ENCODE peak calls at places on chromosomes 13 and 19, in four cellular contexts. One of them, this sample, is unnamed.

GRCh38 chr13:114313061-114313860 is 1.0 kb upstream of the CHAMP1 start:
- DNase-seq in body of pancreas: no peak
- DNase-seq in ascending aorta: no peak
- DNase-seq in uterus: no peak
- DNase-seq in this sample: no peak

GRCh38 chr13:69595181-69595580 is 512.4 kb upstream of the ATXN8OS start:
- DNase-seq in body of pancreas: no peak
- DNase-seq in ascending aorta: no peak
- DNase-seq in uterus: no peak
- DNase-seq in this sample: no peak

GRCh38 chr13:42258747-42259146 is 13.2 kb upstream of the AKAP11 start:
- DNase-seq in body of pancreas: no peak
- DNase-seq in ascending aorta: no peak
- DNase-seq in uterus: no peak
- DNase-seq in this sample: peak; percentile 9

GRCh38 chr13:113461022-113461751 is 7.9 kb upstream of the ADPRHL1 start:
- DNase-seq in body of pancreas: no peak
- DNase-seq in ascending aorta: no peak
- DNase-seq in uterus: no peak
- DNase-seq in this sample: no peak

GRCh38 chr19:29625316-29625715 is 19.2 kb downstream of the POP4 start:
- DNase-seq in body of pancreas: peak; percentile 65
- DNase-seq in ascending aorta: no peak
- DNase-seq in uterus: no peak
- DNase-seq in this sample: no peak

GRCh38 chr19:33497778-33498175 is 23.8 kb downstream of the PEPD start:
- DNase-seq in body of pancreas: no peak
- DNase-seq in ascending aorta: no peak
- DNase-seq in uterus: no peak
- DNase-seq in this sample: no peak

GRCh38 chr13:24073657-24074056 is 86.9 kb upstream of the SPATA13 start:
- DNase-seq in body of pancreas: no peak
- DNase-seq in ascending aorta: no peak
- DNase-seq in uterus: no peak
- DNase-seq in this sample: no peak

GRCh38 chr19:41351339-41352245 is 2.1 kb downstream of the TGFB1 start:
- DNase-seq in body of pancreas: peak; percentile 55
- DNase-seq in ascending aorta: peak; percentile 67
- DNase-seq in uterus: peak; percentile 67
- DNase-seq in this sample: peak; percentile 41

GRCh38 chr19:10419646-10420443 is 493 bp upstream of the PDE4A start:
- DNase-seq in body of pancreas: no peak
- DNase-seq in ascending aorta: no peak
- DNase-seq in uterus: no peak
- DNase-seq in this sample: peak; percentile 99

GRCh38 chr13:104586010-104586746 is 1520.0 kb upstream of the SLC10A2 start:
- DNase-seq in body of pancreas: peak; percentile 67
- DNase-seq in ascending aorta: no peak
- DNase-seq in uterus: no peak
- DNase-seq in this sample: no peak

GRCh38 chr13:101115762-101116161 is 300.5 kb downstream of the NALCN start:
- DNase-seq in body of pancreas: no peak
- DNase-seq in ascending aorta: no peak
- DNase-seq in uterus: no peak
- DNase-seq in this sample: no peak

GRCh38 chr13:43872181-43872580 is 7.4 kb downstream of the CCDC122 start:
- DNase-seq in body of pancreas: no peak
- DNase-seq in ascending aorta: no peak
- DNase-seq in uterus: no peak
- DNase-seq in this sample: no peak

GRCh38 chr19:48466571-48467325 is 2.4 kb upstream of the CYTH2 start:
- DNase-seq in body of pancreas: no peak
- DNase-seq in ascending aorta: no peak
- DNase-seq in uterus: no peak
- DNase-seq in this sample: peak; percentile 76

GRCh38 chr13:113532156-113532806 is 41.8 kb upstream of the DCUN1D2 start:
- DNase-seq in body of pancreas: no peak
- DNase-seq in ascending aorta: no peak
- DNase-seq in uterus: no peak
- DNase-seq in this sample: no peak

GRCh38 chr19:9857920-9858746 is 23.0 kb downstream of the PIN1 start:
- DNase-seq in body of pancreas: no peak
- DNase-seq in ascending aorta: no peak
- DNase-seq in uterus: no peak
- DNase-seq in this sample: no peak

GRCh38 chr13:50125556-50126377 is 110.5 kb downstream of the KCNRG start:
- DNase-seq in body of pancreas: peak; percentile 97
- DNase-seq in ascending aorta: peak; percentile 75
- DNase-seq in uterus: peak; percentile 92
- DNase-seq in this sample: peak; percentile 82

GRCh38 chr13:95559100-95559499 is 6.6 kb downstream of the CLDN10 start:
- DNase-seq in body of pancreas: no peak
- DNase-seq in ascending aorta: no peak
- DNase-seq in uterus: no peak
- DNase-seq in this sample: no peak

GRCh38 chr19:33916792-33917191 is 120.1 kb downstream of the KCTD15 start:
- DNase-seq in body of pancreas: no peak
- DNase-seq in ascending aorta: no peak
- DNase-seq in uterus: no peak
- DNase-seq in this sample: no peak

GRCh38 chr19:31350693-31351211 is 1.5 kb upstream of the TSHZ3 start:
- DNase-seq in body of pancreas: peak; percentile 62
- DNase-seq in ascending aorta: no peak
- DNase-seq in uterus: peak; percentile 48
- DNase-seq in this sample: peak; percentile 35
- H3K27ac ChIP-seq in body of pancreas: peak overlapping the region; percentile 57
- H3K27ac ChIP-seq in ascending aorta: peak overlapping the region; percentile 90
- H3K27ac ChIP-seq in uterus: peak overlapping the region; percentile 99
- H3K27ac ChIP-seq in this sample: peak overlapping the region; percentile 72

DNA sequence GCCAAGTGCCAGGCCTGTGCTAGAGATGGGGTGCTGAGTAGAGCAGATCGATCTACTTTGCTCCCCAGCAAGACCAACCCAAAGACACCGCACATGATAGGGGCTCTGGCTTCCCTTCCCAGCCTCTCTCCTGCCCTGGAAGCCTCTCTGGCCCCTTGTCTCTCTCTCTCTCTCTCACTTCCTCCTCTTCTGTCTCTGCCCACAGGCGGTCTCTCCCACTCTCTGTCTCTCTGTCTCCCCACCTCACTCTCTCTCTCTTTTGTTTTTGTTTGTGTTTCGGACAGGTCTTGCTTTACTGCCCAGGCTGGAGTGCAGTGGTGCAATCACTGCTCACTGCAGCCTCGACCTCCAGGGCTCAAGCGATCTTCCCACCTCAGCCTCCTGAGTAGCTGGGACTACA is 1.3 kb downstream of the SELENOV start:
- DNase-seq in body of pancreas: no peak
- DNase-seq in ascending aorta: no peak
- DNase-seq in uterus: no peak
- DNase-seq in this sample: no peak
- H3K27me3 ChIP-seq in body of pancreas: no peaks in the 10 kb centered on the region
- H3K27me3 ChIP-seq in ascending aorta: peaks cover 16% of the 10 kb centered on the region
- H3K27me3 ChIP-seq in uterus: peaks cover 11% of the 10 kb centered on the region
- H3K27me3 ChIP-seq in this sample: no peaks in the 10 kb centered on the region

GRCh38 chr19:3983936-3984583 is 1.2 kb downstream of the EEF2 start:
- DNase-seq in body of pancreas: no peak
- DNase-seq in ascending aorta: no peak
- DNase-seq in uterus: no peak
- DNase-seq in this sample: no peak

GRCh38 chr19:3981373-3981735 is 3.9 kb downstream of the EEF2 start:
- DNase-seq in body of pancreas: no peak
- DNase-seq in ascending aorta: no peak
- DNase-seq in uterus: no peak
- DNase-seq in this sample: no peak

GRCh38 chr19:3983542-3983914 is 1.7 kb downstream of the EEF2 start:
- DNase-seq in body of pancreas: no peak
- DNase-seq in ascending aorta: no peak
- DNase-seq in uterus: no peak
- DNase-seq in this sample: no peak

GRCh38 chr19:3981736-3982681 is 3.3 kb downstream of the EEF2 start:
- DNase-seq in body of pancreas: no peak
- DNase-seq in ascending aorta: no peak
- DNase-seq in uterus: no peak
- DNase-seq in this sample: no peak

DNA sequence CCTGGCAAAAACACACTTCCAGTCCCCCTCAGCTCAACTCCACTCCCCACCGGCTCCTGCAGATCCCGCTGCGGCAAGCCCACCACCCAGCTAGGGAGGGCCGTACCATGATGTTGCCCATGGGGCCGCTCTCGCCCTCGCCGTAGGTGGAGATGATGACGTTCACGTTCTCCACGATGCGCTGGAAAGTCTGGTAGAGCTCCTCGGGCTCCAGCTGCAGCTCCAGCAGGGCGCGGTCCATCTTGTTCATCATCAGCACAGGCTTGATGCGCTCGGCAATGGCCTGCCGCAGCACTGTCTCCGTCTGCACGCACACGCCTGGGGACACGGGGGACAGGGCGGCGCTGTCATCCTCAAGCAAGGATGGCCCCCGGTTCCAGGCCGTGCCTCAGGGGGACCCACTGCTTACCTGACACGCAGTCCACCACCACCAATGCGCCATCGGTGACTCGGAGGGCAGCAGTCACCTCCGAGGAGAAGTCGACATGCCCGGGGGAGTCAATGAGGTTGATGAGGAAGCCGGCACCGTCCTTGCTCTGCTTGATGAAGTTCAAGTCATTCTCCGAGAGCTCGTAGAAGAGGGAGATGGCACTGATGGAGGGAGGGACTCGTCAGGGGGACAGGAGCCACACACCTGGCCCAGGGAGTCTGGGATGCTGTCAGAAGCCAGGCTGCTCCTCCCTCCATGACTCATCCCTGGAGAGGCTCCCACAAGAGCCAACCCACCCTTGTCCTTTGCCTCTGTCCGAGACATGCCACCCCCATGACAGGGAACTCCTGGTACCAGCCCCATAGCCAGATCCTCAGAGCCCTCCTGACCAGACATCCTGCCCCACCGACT is 2.3 kb downstream of the EEF2 start:
- DNase-seq in body of pancreas: no peak
- DNase-seq in ascending aorta: no peak
- DNase-seq in uterus: no peak
- DNase-seq in this sample: no peak
- H3K27ac ChIP-seq in body of pancreas: no peak overlapping the region
- H3K27ac ChIP-seq in ascending aorta: peak overlapping the region; percentile 98
- H3K27ac ChIP-seq in uterus: peak overlapping the region; percentile 96
- H3K27ac ChIP-seq in this sample: peak overlapping the region; percentile 95

DNA sequence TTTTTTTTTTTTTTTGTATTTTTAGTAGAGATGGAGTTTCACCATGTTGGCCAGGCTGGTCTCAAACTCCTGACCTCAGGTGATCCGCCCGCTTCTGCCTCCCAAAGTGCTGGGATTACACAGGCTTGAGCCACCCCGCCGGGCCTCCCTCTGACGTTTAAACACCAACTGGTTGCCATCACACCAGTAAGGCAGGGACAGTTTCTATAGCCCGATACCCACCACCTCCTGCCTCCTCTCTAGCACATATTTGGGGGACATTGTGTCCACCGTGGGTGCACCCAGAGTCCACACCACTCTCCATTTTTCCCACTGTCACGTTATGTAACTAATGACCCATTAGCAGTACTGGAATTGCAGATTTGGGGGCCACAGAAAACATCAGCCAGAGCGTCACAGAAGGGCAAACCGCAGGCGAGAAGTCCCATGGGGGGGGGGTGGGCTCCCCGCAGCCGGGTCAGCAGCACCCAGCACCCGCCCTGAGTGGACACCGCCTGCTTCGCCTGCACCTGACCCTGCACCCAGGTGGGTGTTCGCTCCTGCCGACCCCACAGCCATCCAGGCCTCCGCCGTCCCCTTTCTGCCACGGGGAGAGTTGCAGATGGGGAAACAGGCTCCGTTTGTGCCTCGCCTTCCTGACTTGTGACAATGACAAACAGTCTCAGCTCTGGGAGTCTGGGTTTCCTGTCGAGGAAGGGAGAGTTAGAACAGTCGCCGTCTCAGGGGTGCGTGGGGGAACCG is 3.6 kb downstream of the ONECUT3 start:
- DNase-seq in body of pancreas: no peak
- DNase-seq in ascending aorta: no peak
- DNase-seq in uterus: no peak
- DNase-seq in this sample: no peak
- H3K27me3 ChIP-seq in body of pancreas: no peaks in the 10 kb centered on the region
- H3K27me3 ChIP-seq in ascending aorta: peaks cover 43% of the 10 kb centered on the region
- H3K27me3 ChIP-seq in uterus: peaks cover 10% of the 10 kb centered on the region
- H3K27me3 ChIP-seq in this sample: peaks cover 86% of the 10 kb centered on the region

GRCh38 chr13:30138511-30138910 is 168.8 kb downstream of the KATNAL1 start:
- DNase-seq in body of pancreas: no peak
- DNase-seq in ascending aorta: no peak
- DNase-seq in uterus: no peak
- DNase-seq in this sample: no peak
- H3K27ac ChIP-seq in body of pancreas: no peak overlapping the region
- H3K27ac ChIP-seq in ascending aorta: no peak overlapping the region
- H3K27ac ChIP-seq in uterus: no peak overlapping the region
- H3K27ac ChIP-seq in this sample: no peak overlapping the region

GRCh38 chr19:46413262-46414031 is at the start of gene CCDC8:
- DNase-seq in body of pancreas: peak; percentile 96
- DNase-seq in ascending aorta: no peak
- DNase-seq in uterus: peak; percentile 95
- DNase-seq in this sample: no peak
- H3K27me3 ChIP-seq in body of pancreas: no peaks in the 10 kb centered on the region
- H3K27me3 ChIP-seq in ascending aorta: no peaks in the 10 kb centered on the region
- H3K27me3 ChIP-seq in uterus: no peaks in the 10 kb centered on the region
- H3K27me3 ChIP-seq in this sample: no peaks in the 10 kb centered on the region

GRCh38 chr13:98496966-98497365 is 79.9 kb downstream of the STK24 start:
- DNase-seq in body of pancreas: no peak
- DNase-seq in ascending aorta: no peak
- DNase-seq in uterus: no peak
- DNase-seq in this sample: no peak
- H3K27ac ChIP-seq in body of pancreas: no peak overlapping the region
- H3K27ac ChIP-seq in ascending aorta: no peak overlapping the region
- H3K27ac ChIP-seq in uterus: peak overlapping the region; percentile 56
- H3K27ac ChIP-seq in this sample: no peak overlapping the region

GRCh38 chr19:840519-841206 is at the start of gene PRTN3:
- DNase-seq in body of pancreas: no peak
- DNase-seq in ascending aorta: no peak
- DNase-seq in uterus: no peak
- DNase-seq in this sample: no peak

GRCh38 chr19:845707-846481 is 5.1 kb downstream of the PRTN3 start:
- DNase-seq in body of pancreas: no peak
- DNase-seq in ascending aorta: no peak
- DNase-seq in uterus: no peak
- DNase-seq in this sample: no peak

GRCh38 chr19:843836-844299 is 3.1 kb downstream of the PRTN3 start:
- DNase-seq in body of pancreas: no peak
- DNase-seq in ascending aorta: no peak
- DNase-seq in uterus: no peak
- DNase-seq in this sample: no peak

GRCh38 chr19:843180-843835 is 2.5 kb downstream of the PRTN3 start:
- DNase-seq in body of pancreas: peak; percentile 47
- DNase-seq in ascending aorta: no peak
- DNase-seq in uterus: no peak
- DNase-seq in this sample: peak; percentile 70

GRCh38 chr19:844300-844971 is 3.6 kb downstream of the PRTN3 start:
- DNase-seq in body of pancreas: no peak
- DNase-seq in ascending aorta: no peak
- DNase-seq in uterus: no peak
- DNase-seq in this sample: no peak
- H3K27me3 ChIP-seq in body of pancreas: no peaks in the 10 kb centered on the region
- H3K27me3 ChIP-seq in ascending aorta: peaks cover 32% of the 10 kb centered on the region
- H3K27me3 ChIP-seq in uterus: peaks cover 33% of the 10 kb centered on the region
- H3K27me3 ChIP-seq in this sample: no peaks in the 10 kb centered on the region

GRCh38 chr19:5354403-5354802 is 13.8 kb upstream of the PTPRS start:
- DNase-seq in body of pancreas: no peak
- DNase-seq in ascending aorta: no peak
- DNase-seq in uterus: no peak
- DNase-seq in this sample: peak; percentile 49
- H3K27ac ChIP-seq in body of pancreas: no peak overlapping the region
- H3K27ac ChIP-seq in ascending aorta: no peak overlapping the region
- H3K27ac ChIP-seq in uterus: no peak overlapping the region
- H3K27ac ChIP-seq in this sample: no peak overlapping the region

This sample was measured in WERI-Rb-1.